ENCODE peak calls at places on chromosomes 11 and 22, in five cellular contexts. One of them, this sample, is unnamed.

GRCh38 chr11:44502506-44502905 is 63.0 kb upstream of the CD82 start:
- DNase-seq in HCT116: no peak
- DNase-seq in A549: no peak
- DNase-seq in NB4: no peak
- DNase-seq in H1: no peak
- DNase-seq in this sample: no peak

GRCh38 chr11:2447951-2448650 is 3.3 kb downstream of the KCNQ1 start:
- DNase-seq in HCT116: no peak
- DNase-seq in A549: no peak
- DNase-seq in NB4: no peak
- DNase-seq in H1: no peak
- DNase-seq in this sample: no peak

GRCh38 chr11:8930456-8931175 is 2.1 kb downstream of the C11orf16 start:
- DNase-seq in HCT116: no peak
- DNase-seq in A549: no peak
- DNase-seq in NB4: peak; percentile 72
- DNase-seq in H1: no peak
- DNase-seq in this sample: no peak

GRCh38 chr22:17486313-17486712 is 77.0 kb upstream of the SLC25A18 start:
- DNase-seq in HCT116: no peak
- DNase-seq in A549: no peak
- DNase-seq in NB4: no peak
- DNase-seq in H1: no peak
- DNase-seq in this sample: no peak

GRCh38 chr11:86089659-86090058 is 20.8 kb upstream of the PICALM start:
- DNase-seq in HCT116: no peak
- DNase-seq in A549: no peak
- DNase-seq in NB4: no peak
- DNase-seq in H1: no peak
- DNase-seq in this sample: no peak

GRCh38 chr11:132941024-132941646 is 591.2 kb downstream of the OPCML start:
- DNase-seq in HCT116: no peak
- DNase-seq in A549: no peak
- DNase-seq in NB4: peak; percentile 34
- DNase-seq in H1: no peak
- DNase-seq in this sample: no peak

GRCh38 chr11:68632802-68633201 is 51.5 kb upstream of the GAL start:
- DNase-seq in HCT116: peak; percentile 79
- DNase-seq in A549: peak; percentile 51
- DNase-seq in NB4: peak; percentile 82
- DNase-seq in H1: peak; percentile 39
- DNase-seq in this sample: peak; percentile 80

GRCh38 chr22:43622886-43623285 is 189.2 kb downstream of the EFCAB6 start:
- DNase-seq in HCT116: no peak
- DNase-seq in A549: no peak
- DNase-seq in NB4: no peak
- DNase-seq in H1: no peak
- DNase-seq in this sample: no peak

GRCh38 chr11:130692220-130692619 is 224.1 kb downstream of the SNX19 start:
- DNase-seq in HCT116: no peak
- DNase-seq in A549: no peak
- DNase-seq in NB4: no peak
- DNase-seq in H1: no peak
- DNase-seq in this sample: no peak

GRCh38 chr11:130691581-130691980 is 224.7 kb downstream of the SNX19 start:
- DNase-seq in HCT116: no peak
- DNase-seq in A549: no peak
- DNase-seq in NB4: no peak
- DNase-seq in H1: no peak
- DNase-seq in this sample: no peak

GRCh38 chr11:130693543-130693942 is 222.7 kb downstream of the SNX19 start:
- DNase-seq in HCT116: no peak
- DNase-seq in A549: no peak
- DNase-seq in NB4: no peak
- DNase-seq in H1: no peak
- DNase-seq in this sample: no peak

GRCh38 chr11:130689222-130689908 is 226.9 kb downstream of the SNX19 start:
- DNase-seq in HCT116: no peak
- DNase-seq in A549: no peak
- DNase-seq in NB4: no peak
- DNase-seq in H1: no peak
- DNase-seq in this sample: no peak
- TF ChIP-seq MAX in HCT116: no peak
- TF ChIP-seq MAX in A549: no peak
- TF ChIP-seq MAX in NB4: no peak
- TF ChIP-seq MAX in H1: no peak
- TF ChIP-seq MAX in this sample: no peak

GRCh38 chr11:6757373-6757967 is 14.3 kb downstream of the OR2AG2 start:
- DNase-seq in HCT116: peak; percentile 32
- DNase-seq in A549: peak; percentile 35
- DNase-seq in NB4: peak; percentile 62
- DNase-seq in H1: no peak
- DNase-seq in this sample: peak; percentile 52

GRCh38 chr11:6755953-6756347 is 15.8 kb downstream of the OR2AG2 start:
- DNase-seq in HCT116: no peak
- DNase-seq in A549: no peak
- DNase-seq in NB4: no peak
- DNase-seq in H1: no peak
- DNase-seq in this sample: no peak

GRCh38 chr11:6755303-6755952 is 16.3 kb downstream of the OR2AG2 start:
- DNase-seq in HCT116: peak; percentile 24
- DNase-seq in A549: peak; percentile 41
- DNase-seq in NB4: peak; percentile 32
- DNase-seq in H1: no peak
- DNase-seq in this sample: peak; percentile 50
- TF ChIP-seq MAX in HCT116: no peak
- TF ChIP-seq MAX in A549: no peak
- TF ChIP-seq MAX in NB4: no peak
- TF ChIP-seq MAX in H1: no peak
- TF ChIP-seq MAX in this sample: no peak

GRCh38 chr22:36351921-36352774 is 35.6 kb downstream of the MYH9 start:
- DNase-seq in HCT116: no peak
- DNase-seq in A549: no peak
- DNase-seq in NB4: no peak
- DNase-seq in H1: no peak
- DNase-seq in this sample: no peak

GRCh38 chr22:36355894-36356293 is 31.9 kb downstream of the MYH9 start:
- DNase-seq in HCT116: no peak
- DNase-seq in A549: no peak
- DNase-seq in NB4: no peak
- DNase-seq in H1: no peak
- DNase-seq in this sample: no peak

GRCh38 chr22:36355362-36355761 is 32.4 kb downstream of the MYH9 start:
- DNase-seq in HCT116: no peak
- DNase-seq in A549: no peak
- DNase-seq in NB4: peak; percentile 9
- DNase-seq in H1: no peak
- DNase-seq in this sample: no peak

GRCh38 chr22:36350751-36351594 is 36.8 kb downstream of the MYH9 start:
- DNase-seq in HCT116: no peak
- DNase-seq in A549: peak; percentile 66
- DNase-seq in NB4: no peak
- DNase-seq in H1: no peak
- DNase-seq in this sample: no peak

GRCh38 chr22:36352775-36353507 is 34.8 kb downstream of the MYH9 start:
- DNase-seq in HCT116: no peak
- DNase-seq in A549: no peak
- DNase-seq in NB4: no peak
- DNase-seq in H1: no peak
- DNase-seq in this sample: no peak
- TF ChIP-seq MAX in HCT116: no peak
- TF ChIP-seq MAX in A549: no peak
- TF ChIP-seq MAX in NB4: no peak
- TF ChIP-seq MAX in H1: no peak
- TF ChIP-seq MAX in this sample: no peak

GRCh38 chr11:96318399-96318798 is 24.6 kb downstream of the MAML2 start:
- DNase-seq in HCT116: no peak
- DNase-seq in A549: no peak
- DNase-seq in NB4: no peak
- DNase-seq in H1: no peak
- DNase-seq in this sample: no peak
- TF ChIP-seq MAX in HCT116: no peak
- TF ChIP-seq MAX in A549: no peak
- TF ChIP-seq MAX in NB4: no peak
- TF ChIP-seq MAX in H1: no peak
- TF ChIP-seq MAX in this sample: no peak

DNA sequence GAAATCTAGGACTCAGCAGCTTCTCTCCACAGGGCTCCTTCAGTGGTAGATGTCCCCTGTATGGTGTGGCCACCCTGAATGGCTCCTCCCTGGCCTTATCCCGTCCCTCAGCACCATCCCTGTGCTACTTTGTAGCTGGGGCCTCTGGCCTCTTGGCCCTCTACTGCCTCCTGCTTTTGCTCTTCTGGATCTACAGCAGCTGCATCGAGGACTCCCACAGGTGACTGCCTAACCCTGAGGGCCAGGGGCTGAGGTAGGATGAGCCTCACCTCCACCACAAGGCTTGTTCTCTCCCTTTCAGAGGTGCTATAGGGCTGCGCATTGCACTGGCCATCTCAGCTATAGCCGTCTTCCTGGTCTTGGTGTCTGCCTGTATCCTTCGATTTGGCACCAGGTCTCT is 1.8 kb downstream of the TMEM179B start:
- DNase-seq in HCT116: no peak
- DNase-seq in A549: no peak
- DNase-seq in NB4: no peak
- DNase-seq in H1: no peak
- DNase-seq in this sample: no peak
- TF ChIP-seq MAX in HCT116: no peak
- TF ChIP-seq MAX in A549: no peak
- TF ChIP-seq MAX in NB4: no peak
- TF ChIP-seq MAX in H1: no peak
- TF ChIP-seq MAX in this sample: no peak

GRCh38 chr11:88051386-88051785 is 123.9 kb downstream of the RAB38 start:
- DNase-seq in HCT116: no peak
- DNase-seq in A549: no peak
- DNase-seq in NB4: no peak
- DNase-seq in H1: no peak
- DNase-seq in this sample: no peak
- TF ChIP-seq MAX in HCT116: no peak
- TF ChIP-seq MAX in A549: no peak
- TF ChIP-seq MAX in NB4: no peak
- TF ChIP-seq MAX in H1: no peak
- TF ChIP-seq MAX in this sample: no peak

This sample was measured in WTC11.